ENCODE peak calls at places on chromosome 9, in nine cellular contexts. One of them, this sample, is unnamed.

GRCh38 chr9:137127301-137128157 is 11.4 kb upstream of the GRIN1 start:
- DNase-seq in NB4: peak
- DNase-seq in left ventricle myocardium inferior: no peak
- DNase-seq in transverse colon: peak
- DNase-seq in CD4-positive, alpha-beta T cell: peak
- DNase-seq in AG10803: no peak
- DNase-seq in CD4-positive, CD25-positive, alpha-beta regulatory T cell: peak
- DNase-seq in stimulated activated CD8-positive, alpha-beta memory T cell treated with anti-CD3 and anti-CD28 coated beads, Interleukin-7, amount 100 ng/mL, for 24 hours: no peak
- DNase-seq in astrocyte of the spinal cord: no peak
- DNase-seq in this sample: peak

GRCh38 chr9:88235615-88236014 is 97.3 kb upstream of the SPATA31C2 start:
- DNase-seq in NB4: no peak
- DNase-seq in left ventricle myocardium inferior: no peak
- DNase-seq in transverse colon: no peak
- DNase-seq in CD4-positive, alpha-beta T cell: no peak
- DNase-seq in AG10803: no peak
- DNase-seq in CD4-positive, CD25-positive, alpha-beta regulatory T cell: no peak
- DNase-seq in stimulated activated CD8-positive, alpha-beta memory T cell treated with anti-CD3 and anti-CD28 coated beads, Interleukin-7, amount 100 ng/mL, for 24 hours: no peak
- DNase-seq in astrocyte of the spinal cord: no peak
- DNase-seq in this sample: no peak

GRCh38 chr9:15146121-15146820 is 160.7 kb downstream of the TTC39B start:
- DNase-seq in NB4: no peak
- DNase-seq in left ventricle myocardium inferior: no peak
- DNase-seq in transverse colon: no peak
- DNase-seq in CD4-positive, alpha-beta T cell: no peak
- DNase-seq in AG10803: no peak
- DNase-seq in CD4-positive, CD25-positive, alpha-beta regulatory T cell: no peak
- DNase-seq in stimulated activated CD8-positive, alpha-beta memory T cell treated with anti-CD3 and anti-CD28 coated beads, Interleukin-7, amount 100 ng/mL, for 24 hours: no peak
- DNase-seq in astrocyte of the spinal cord: no peak
- DNase-seq in this sample: no peak

GRCh38 chr9:111179577-111179976 is 141.3 kb upstream of the LPAR1 start:
- DNase-seq in NB4: peak
- DNase-seq in left ventricle myocardium inferior: peak
- DNase-seq in transverse colon: peak
- DNase-seq in CD4-positive, alpha-beta T cell: no peak
- DNase-seq in AG10803: no peak
- DNase-seq in CD4-positive, CD25-positive, alpha-beta regulatory T cell: no peak
- DNase-seq in stimulated activated CD8-positive, alpha-beta memory T cell treated with anti-CD3 and anti-CD28 coated beads, Interleukin-7, amount 100 ng/mL, for 24 hours: no peak
- DNase-seq in astrocyte of the spinal cord: peak
- DNase-seq in this sample: no peak

GRCh38 chr9:133262226-133262625 is 12.8 kb downstream of the ABO start:
- DNase-seq in NB4: no peak
- DNase-seq in left ventricle myocardium inferior: no peak
- DNase-seq in transverse colon: no peak
- DNase-seq in CD4-positive, alpha-beta T cell: no peak
- DNase-seq in AG10803: no peak
- DNase-seq in CD4-positive, CD25-positive, alpha-beta regulatory T cell: no peak
- DNase-seq in stimulated activated CD8-positive, alpha-beta memory T cell treated with anti-CD3 and anti-CD28 coated beads, Interleukin-7, amount 100 ng/mL, for 24 hours: no peak
- DNase-seq in astrocyte of the spinal cord: no peak
- DNase-seq in this sample: no peak

GRCh38 chr9:134051319-134051718 is 16.5 kb downstream of the BRD3 start:
- DNase-seq in NB4: no peak
- DNase-seq in left ventricle myocardium inferior: no peak
- DNase-seq in transverse colon: no peak
- DNase-seq in CD4-positive, alpha-beta T cell: no peak
- DNase-seq in AG10803: no peak
- DNase-seq in CD4-positive, CD25-positive, alpha-beta regulatory T cell: no peak
- DNase-seq in stimulated activated CD8-positive, alpha-beta memory T cell treated with anti-CD3 and anti-CD28 coated beads, Interleukin-7, amount 100 ng/mL, for 24 hours: no peak
- DNase-seq in astrocyte of the spinal cord: no peak
- DNase-seq in this sample: no peak

GRCh38 chr9:126975327-126976059 is 60.9 kb downstream of the RALGPS1 start:
- DNase-seq in NB4: no peak
- DNase-seq in left ventricle myocardium inferior: no peak
- DNase-seq in transverse colon: no peak
- DNase-seq in CD4-positive, alpha-beta T cell: no peak
- DNase-seq in AG10803: no peak
- DNase-seq in CD4-positive, CD25-positive, alpha-beta regulatory T cell: no peak
- DNase-seq in stimulated activated CD8-positive, alpha-beta memory T cell treated with anti-CD3 and anti-CD28 coated beads, Interleukin-7, amount 100 ng/mL, for 24 hours: no peak
- DNase-seq in astrocyte of the spinal cord: no peak
- DNase-seq in this sample: no peak

GRCh38 chr9:34710023-34710422 is at the start of gene CCL21:
- DNase-seq in NB4: peak
- DNase-seq in left ventricle myocardium inferior: peak
- DNase-seq in transverse colon: no peak
- DNase-seq in CD4-positive, alpha-beta T cell: no peak
- DNase-seq in AG10803: no peak
- DNase-seq in CD4-positive, CD25-positive, alpha-beta regulatory T cell: no peak
- DNase-seq in stimulated activated CD8-positive, alpha-beta memory T cell treated with anti-CD3 and anti-CD28 coated beads, Interleukin-7, amount 100 ng/mL, for 24 hours: no peak
- DNase-seq in astrocyte of the spinal cord: no peak
- DNase-seq in this sample: no peak

GRCh38 chr9:101574773-101575333 is 19.9 kb downstream of the PPP3R2 start:
- DNase-seq in NB4: no peak
- DNase-seq in left ventricle myocardium inferior: no peak
- DNase-seq in transverse colon: no peak
- DNase-seq in CD4-positive, alpha-beta T cell: no peak
- DNase-seq in AG10803: no peak
- DNase-seq in CD4-positive, CD25-positive, alpha-beta regulatory T cell: no peak
- DNase-seq in stimulated activated CD8-positive, alpha-beta memory T cell treated with anti-CD3 and anti-CD28 coated beads, Interleukin-7, amount 100 ng/mL, for 24 hours: no peak
- DNase-seq in astrocyte of the spinal cord: no peak
- DNase-seq in this sample: no peak

GRCh38 chr9:128903079-128903461 is 17.7 kb upstream of the PHYHD1 start:
- DNase-seq in NB4: no peak
- DNase-seq in left ventricle myocardium inferior: no peak
- DNase-seq in transverse colon: no peak
- DNase-seq in CD4-positive, alpha-beta T cell: no peak
- DNase-seq in AG10803: no peak
- DNase-seq in CD4-positive, CD25-positive, alpha-beta regulatory T cell: no peak
- DNase-seq in stimulated activated CD8-positive, alpha-beta memory T cell treated with anti-CD3 and anti-CD28 coated beads, Interleukin-7, amount 100 ng/mL, for 24 hours: no peak
- DNase-seq in astrocyte of the spinal cord: no peak
- DNase-seq in this sample: no peak

GRCh38 chr9:25716220-25716872 is 38.1 kb upstream of the TUSC1 start:
- DNase-seq in NB4: no peak
- DNase-seq in left ventricle myocardium inferior: no peak
- DNase-seq in transverse colon: peak
- DNase-seq in CD4-positive, alpha-beta T cell: no peak
- DNase-seq in AG10803: peak
- DNase-seq in CD4-positive, CD25-positive, alpha-beta regulatory T cell: no peak
- DNase-seq in stimulated activated CD8-positive, alpha-beta memory T cell treated with anti-CD3 and anti-CD28 coated beads, Interleukin-7, amount 100 ng/mL, for 24 hours: no peak
- DNase-seq in astrocyte of the spinal cord: peak
- DNase-seq in this sample: no peak